ENCODE peak calls at places on chromosomes 2 and 18, in nine cellular contexts. One of them, this sample, is unnamed.

GRCh38 chr2:207387172-207387571 is 142.6 kb upstream of the CREB1 start:
- ATAC-seq in omental fat pad: no peak
- ATAC-seq in PC-3: no peak
- ATAC-seq in activated CD4-positive, alpha-beta T cell treated with anti-CD3 and anti-CD28 coated beads for 36 hours: peak; percentile 49
- ATAC-seq in activated CD8-positive, alpha-beta memory T cell treated with anti-CD3 and anti-CD28 coated beads, Interleukin-2, amount 10 ng/mL, durations not matched to agents 7 days and 5 days: no peak
- ATAC-seq in CD8-positive, alpha-beta T cell: no peak
- ATAC-seq in effector memory CD8-positive, alpha-beta T cell: no peak
- ATAC-seq in heart left ventricle: no peak
- ATAC-seq in naive B cell: no peak
- ATAC-seq in this sample: no peak

GRCh38 chr2:197869030-197869429 is 64.6 kb downstream of the PLCL1 start:
- ATAC-seq in omental fat pad: no peak
- ATAC-seq in PC-3: no peak
- ATAC-seq in activated CD4-positive, alpha-beta T cell treated with anti-CD3 and anti-CD28 coated beads for 36 hours: no peak
- ATAC-seq in activated CD8-positive, alpha-beta memory T cell treated with anti-CD3 and anti-CD28 coated beads, Interleukin-2, amount 10 ng/mL, durations not matched to agents 7 days and 5 days: no peak
- ATAC-seq in CD8-positive, alpha-beta T cell: no peak
- ATAC-seq in effector memory CD8-positive, alpha-beta T cell: no peak
- ATAC-seq in heart left ventricle: no peak
- ATAC-seq in naive B cell: no peak
- ATAC-seq in this sample: no peak

GRCh38 chr2:44104855-44105271 is 63.8 kb upstream of the PPM1B start:
- ATAC-seq in omental fat pad: no peak
- ATAC-seq in PC-3: peak; percentile 72
- ATAC-seq in activated CD4-positive, alpha-beta T cell treated with anti-CD3 and anti-CD28 coated beads for 36 hours: no peak
- ATAC-seq in activated CD8-positive, alpha-beta memory T cell treated with anti-CD3 and anti-CD28 coated beads, Interleukin-2, amount 10 ng/mL, durations not matched to agents 7 days and 5 days: no peak
- ATAC-seq in CD8-positive, alpha-beta T cell: no peak
- ATAC-seq in effector memory CD8-positive, alpha-beta T cell: no peak
- ATAC-seq in heart left ventricle: no peak
- ATAC-seq in naive B cell: no peak
- ATAC-seq in this sample: no peak

GRCh38 chr2:215277942-215278341 is 33.9 kb upstream of the ATIC start:
- ATAC-seq in omental fat pad: no peak
- ATAC-seq in PC-3: no peak
- ATAC-seq in activated CD4-positive, alpha-beta T cell treated with anti-CD3 and anti-CD28 coated beads for 36 hours: no peak
- ATAC-seq in activated CD8-positive, alpha-beta memory T cell treated with anti-CD3 and anti-CD28 coated beads, Interleukin-2, amount 10 ng/mL, durations not matched to agents 7 days and 5 days: no peak
- ATAC-seq in CD8-positive, alpha-beta T cell: no peak
- ATAC-seq in effector memory CD8-positive, alpha-beta T cell: no peak
- ATAC-seq in heart left ventricle: no peak
- ATAC-seq in naive B cell: no peak
- ATAC-seq in this sample: no peak

GRCh38 chr2:18380316-18380715 is 180.1 kb downstream of the RDH14 start:
- ATAC-seq in omental fat pad: no peak
- ATAC-seq in PC-3: no peak
- ATAC-seq in activated CD4-positive, alpha-beta T cell treated with anti-CD3 and anti-CD28 coated beads for 36 hours: no peak
- ATAC-seq in activated CD8-positive, alpha-beta memory T cell treated with anti-CD3 and anti-CD28 coated beads, Interleukin-2, amount 10 ng/mL, durations not matched to agents 7 days and 5 days: no peak
- ATAC-seq in CD8-positive, alpha-beta T cell: no peak
- ATAC-seq in effector memory CD8-positive, alpha-beta T cell: no peak
- ATAC-seq in heart left ventricle: no peak
- ATAC-seq in naive B cell: no peak
- ATAC-seq in this sample: no peak

GRCh38 chr2:126507425-126507867 is 148.5 kb upstream of the GYPC start:
- ATAC-seq in omental fat pad: no peak
- ATAC-seq in PC-3: no peak
- ATAC-seq in activated CD4-positive, alpha-beta T cell treated with anti-CD3 and anti-CD28 coated beads for 36 hours: no peak
- ATAC-seq in activated CD8-positive, alpha-beta memory T cell treated with anti-CD3 and anti-CD28 coated beads, Interleukin-2, amount 10 ng/mL, durations not matched to agents 7 days and 5 days: no peak
- ATAC-seq in CD8-positive, alpha-beta T cell: no peak
- ATAC-seq in effector memory CD8-positive, alpha-beta T cell: no peak
- ATAC-seq in heart left ventricle: no peak
- ATAC-seq in naive B cell: no peak
- ATAC-seq in this sample: peak; percentile 8

GRCh38 chr2:227503433-227504406 is 31.8 kb downstream of the AGFG1 start:
- ATAC-seq in omental fat pad: peak; percentile 55
- ATAC-seq in PC-3: peak; percentile 96
- ATAC-seq in activated CD4-positive, alpha-beta T cell treated with anti-CD3 and anti-CD28 coated beads for 36 hours: no peak
- ATAC-seq in activated CD8-positive, alpha-beta memory T cell treated with anti-CD3 and anti-CD28 coated beads, Interleukin-2, amount 10 ng/mL, durations not matched to agents 7 days and 5 days: no peak
- ATAC-seq in CD8-positive, alpha-beta T cell: no peak
- ATAC-seq in effector memory CD8-positive, alpha-beta T cell: no peak
- ATAC-seq in heart left ventricle: peak; percentile 84
- ATAC-seq in naive B cell: peak; percentile 18
- ATAC-seq in this sample: no peak

GRCh38 chr2:205972113-205972512 is 113.9 kb downstream of the INO80D start:
- ATAC-seq in omental fat pad: no peak
- ATAC-seq in PC-3: peak; percentile 55
- ATAC-seq in activated CD4-positive, alpha-beta T cell treated with anti-CD3 and anti-CD28 coated beads for 36 hours: no peak
- ATAC-seq in activated CD8-positive, alpha-beta memory T cell treated with anti-CD3 and anti-CD28 coated beads, Interleukin-2, amount 10 ng/mL, durations not matched to agents 7 days and 5 days: no peak
- ATAC-seq in CD8-positive, alpha-beta T cell: no peak
- ATAC-seq in effector memory CD8-positive, alpha-beta T cell: no peak
- ATAC-seq in heart left ventricle: no peak
- ATAC-seq in naive B cell: no peak
- ATAC-seq in this sample: no peak

GRCh38 chr2:238286551-238286950 is 1.9 kb downstream of the PER2 start:
- ATAC-seq in omental fat pad: no peak
- ATAC-seq in PC-3: peak; percentile 1
- ATAC-seq in activated CD4-positive, alpha-beta T cell treated with anti-CD3 and anti-CD28 coated beads for 36 hours: no peak
- ATAC-seq in activated CD8-positive, alpha-beta memory T cell treated with anti-CD3 and anti-CD28 coated beads, Interleukin-2, amount 10 ng/mL, durations not matched to agents 7 days and 5 days: no peak
- ATAC-seq in CD8-positive, alpha-beta T cell: no peak
- ATAC-seq in effector memory CD8-positive, alpha-beta T cell: no peak
- ATAC-seq in heart left ventricle: no peak
- ATAC-seq in naive B cell: no peak
- ATAC-seq in this sample: no peak

GRCh38 chr2:96642564-96643350 is at the start of gene FER1L5:
- ATAC-seq in omental fat pad: no peak
- ATAC-seq in PC-3: no peak
- ATAC-seq in activated CD4-positive, alpha-beta T cell treated with anti-CD3 and anti-CD28 coated beads for 36 hours: no peak
- ATAC-seq in activated CD8-positive, alpha-beta memory T cell treated with anti-CD3 and anti-CD28 coated beads, Interleukin-2, amount 10 ng/mL, durations not matched to agents 7 days and 5 days: no peak
- ATAC-seq in CD8-positive, alpha-beta T cell: no peak
- ATAC-seq in effector memory CD8-positive, alpha-beta T cell: no peak
- ATAC-seq in heart left ventricle: no peak
- ATAC-seq in naive B cell: no peak
- ATAC-seq in this sample: no peak

GRCh38 chr2:73896362-73897239 is 3.8 kb downstream of the ACTG2 start:
- ATAC-seq in omental fat pad: no peak
- ATAC-seq in PC-3: no peak
- ATAC-seq in activated CD4-positive, alpha-beta T cell treated with anti-CD3 and anti-CD28 coated beads for 36 hours: peak; percentile 88
- ATAC-seq in activated CD8-positive, alpha-beta memory T cell treated with anti-CD3 and anti-CD28 coated beads, Interleukin-2, amount 10 ng/mL, durations not matched to agents 7 days and 5 days: peak; percentile 87
- ATAC-seq in CD8-positive, alpha-beta T cell: peak; percentile 86
- ATAC-seq in effector memory CD8-positive, alpha-beta T cell: peak; percentile 92
- ATAC-seq in heart left ventricle: no peak
- ATAC-seq in naive B cell: peak; percentile 54
- ATAC-seq in this sample: peak; percentile 87

GRCh38 chr2:142825861-142826260 is 51.6 kb upstream of the KYNU start:
- ATAC-seq in omental fat pad: no peak
- ATAC-seq in PC-3: peak; percentile 15
- ATAC-seq in activated CD4-positive, alpha-beta T cell treated with anti-CD3 and anti-CD28 coated beads for 36 hours: no peak
- ATAC-seq in activated CD8-positive, alpha-beta memory T cell treated with anti-CD3 and anti-CD28 coated beads, Interleukin-2, amount 10 ng/mL, durations not matched to agents 7 days and 5 days: no peak
- ATAC-seq in CD8-positive, alpha-beta T cell: no peak
- ATAC-seq in effector memory CD8-positive, alpha-beta T cell: no peak
- ATAC-seq in heart left ventricle: no peak
- ATAC-seq in naive B cell: no peak
- ATAC-seq in this sample: no peak

GRCh38 chr2:119478188-119479065 is 45.9 kb downstream of the SCTR start:
- ATAC-seq in omental fat pad: no peak
- ATAC-seq in PC-3: no peak
- ATAC-seq in activated CD4-positive, alpha-beta T cell treated with anti-CD3 and anti-CD28 coated beads for 36 hours: no peak
- ATAC-seq in activated CD8-positive, alpha-beta memory T cell treated with anti-CD3 and anti-CD28 coated beads, Interleukin-2, amount 10 ng/mL, durations not matched to agents 7 days and 5 days: no peak
- ATAC-seq in CD8-positive, alpha-beta T cell: no peak
- ATAC-seq in effector memory CD8-positive, alpha-beta T cell: no peak
- ATAC-seq in heart left ventricle: no peak
- ATAC-seq in naive B cell: no peak
- ATAC-seq in this sample: no peak

GRCh38 chr18:73780218-73780617 is 367.4 kb downstream of the FBXO15 start:
- ATAC-seq in omental fat pad: no peak
- ATAC-seq in PC-3: no peak
- ATAC-seq in activated CD4-positive, alpha-beta T cell treated with anti-CD3 and anti-CD28 coated beads for 36 hours: no peak
- ATAC-seq in activated CD8-positive, alpha-beta memory T cell treated with anti-CD3 and anti-CD28 coated beads, Interleukin-2, amount 10 ng/mL, durations not matched to agents 7 days and 5 days: no peak
- ATAC-seq in CD8-positive, alpha-beta T cell: no peak
- ATAC-seq in effector memory CD8-positive, alpha-beta T cell: no peak
- ATAC-seq in heart left ventricle: no peak
- ATAC-seq in naive B cell: no peak
- ATAC-seq in this sample: no peak

GRCh38 chr2:118058979-118059378 is 29.3 kb upstream of the INSIG2 start:
- ATAC-seq in omental fat pad: no peak
- ATAC-seq in PC-3: no peak
- ATAC-seq in activated CD4-positive, alpha-beta T cell treated with anti-CD3 and anti-CD28 coated beads for 36 hours: no peak
- ATAC-seq in activated CD8-positive, alpha-beta memory T cell treated with anti-CD3 and anti-CD28 coated beads, Interleukin-2, amount 10 ng/mL, durations not matched to agents 7 days and 5 days: no peak
- ATAC-seq in CD8-positive, alpha-beta T cell: no peak
- ATAC-seq in effector memory CD8-positive, alpha-beta T cell: no peak
- ATAC-seq in heart left ventricle: no peak
- ATAC-seq in naive B cell: no peak
- ATAC-seq in this sample: no peak

GRCh38 chr2:226583715-226584114 is 215.9 kb downstream of the IRS1 start:
- ATAC-seq in omental fat pad: peak; percentile 93
- ATAC-seq in PC-3: peak; percentile 98
- ATAC-seq in activated CD4-positive, alpha-beta T cell treated with anti-CD3 and anti-CD28 coated beads for 36 hours: no peak
- ATAC-seq in activated CD8-positive, alpha-beta memory T cell treated with anti-CD3 and anti-CD28 coated beads, Interleukin-2, amount 10 ng/mL, durations not matched to agents 7 days and 5 days: no peak
- ATAC-seq in CD8-positive, alpha-beta T cell: no peak
- ATAC-seq in effector memory CD8-positive, alpha-beta T cell: no peak
- ATAC-seq in heart left ventricle: no peak
- ATAC-seq in naive B cell: no peak
- ATAC-seq in this sample: no peak

GRCh38 chr2:45922577-45922988 is 271.1 kb downstream of the PRKCE start:
- ATAC-seq in omental fat pad: no peak
- ATAC-seq in PC-3: peak; percentile 57
- ATAC-seq in activated CD4-positive, alpha-beta T cell treated with anti-CD3 and anti-CD28 coated beads for 36 hours: no peak
- ATAC-seq in activated CD8-positive, alpha-beta memory T cell treated with anti-CD3 and anti-CD28 coated beads, Interleukin-2, amount 10 ng/mL, durations not matched to agents 7 days and 5 days: no peak
- ATAC-seq in CD8-positive, alpha-beta T cell: no peak
- ATAC-seq in effector memory CD8-positive, alpha-beta T cell: no peak
- ATAC-seq in heart left ventricle: peak; percentile 94
- ATAC-seq in naive B cell: no peak
- ATAC-seq in this sample: no peak

GRCh38 chr2:208595386-208596275 is 189.0 kb downstream of the PTH2R start:
- ATAC-seq in omental fat pad: no peak
- ATAC-seq in PC-3: no peak
- ATAC-seq in activated CD4-positive, alpha-beta T cell treated with anti-CD3 and anti-CD28 coated beads for 36 hours: no peak
- ATAC-seq in activated CD8-positive, alpha-beta memory T cell treated with anti-CD3 and anti-CD28 coated beads, Interleukin-2, amount 10 ng/mL, durations not matched to agents 7 days and 5 days: no peak
- ATAC-seq in CD8-positive, alpha-beta T cell: no peak
- ATAC-seq in effector memory CD8-positive, alpha-beta T cell: no peak
- ATAC-seq in heart left ventricle: no peak
- ATAC-seq in naive B cell: no peak
- ATAC-seq in this sample: no peak

GRCh38 chr2:8627692-8628085 is 54.2 kb upstream of the ID2 start:
- ATAC-seq in omental fat pad: no peak
- ATAC-seq in PC-3: no peak
- ATAC-seq in activated CD4-positive, alpha-beta T cell treated with anti-CD3 and anti-CD28 coated beads for 36 hours: no peak
- ATAC-seq in activated CD8-positive, alpha-beta memory T cell treated with anti-CD3 and anti-CD28 coated beads, Interleukin-2, amount 10 ng/mL, durations not matched to agents 7 days and 5 days: no peak
- ATAC-seq in CD8-positive, alpha-beta T cell: no peak
- ATAC-seq in effector memory CD8-positive, alpha-beta T cell: no peak
- ATAC-seq in heart left ventricle: no peak
- ATAC-seq in naive B cell: no peak
- ATAC-seq in this sample: no peak

GRCh38 chr2:127096718-127097470 is 10.1 kb downstream of the BIN1 start:
- ATAC-seq in omental fat pad: no peak
- ATAC-seq in PC-3: no peak
- ATAC-seq in activated CD4-positive, alpha-beta T cell treated with anti-CD3 and anti-CD28 coated beads for 36 hours: no peak
- ATAC-seq in activated CD8-positive, alpha-beta memory T cell treated with anti-CD3 and anti-CD28 coated beads, Interleukin-2, amount 10 ng/mL, durations not matched to agents 7 days and 5 days: no peak
- ATAC-seq in CD8-positive, alpha-beta T cell: no peak
- ATAC-seq in effector memory CD8-positive, alpha-beta T cell: no peak
- ATAC-seq in heart left ventricle: peak; percentile 27
- ATAC-seq in naive B cell: no peak
- ATAC-seq in this sample: no peak

GRCh38 chr18:8900552-8900951 is 195.2 kb downstream of the MTCL1 start:
- ATAC-seq in omental fat pad: no peak
- ATAC-seq in PC-3: no peak
- ATAC-seq in activated CD4-positive, alpha-beta T cell treated with anti-CD3 and anti-CD28 coated beads for 36 hours: no peak
- ATAC-seq in activated CD8-positive, alpha-beta memory T cell treated with anti-CD3 and anti-CD28 coated beads, Interleukin-2, amount 10 ng/mL, durations not matched to agents 7 days and 5 days: no peak
- ATAC-seq in CD8-positive, alpha-beta T cell: no peak
- ATAC-seq in effector memory CD8-positive, alpha-beta T cell: no peak
- ATAC-seq in heart left ventricle: no peak
- ATAC-seq in naive B cell: no peak
- ATAC-seq in this sample: no peak

GRCh38 chr2:232516556-232516955 is 3.6 kb upstream of the PRSS56 start:
- ATAC-seq in omental fat pad: no peak
- ATAC-seq in PC-3: no peak
- ATAC-seq in activated CD4-positive, alpha-beta T cell treated with anti-CD3 and anti-CD28 coated beads for 36 hours: no peak
- ATAC-seq in activated CD8-positive, alpha-beta memory T cell treated with anti-CD3 and anti-CD28 coated beads, Interleukin-2, amount 10 ng/mL, durations not matched to agents 7 days and 5 days: no peak
- ATAC-seq in CD8-positive, alpha-beta T cell: no peak
- ATAC-seq in effector memory CD8-positive, alpha-beta T cell: no peak
- ATAC-seq in heart left ventricle: no peak
- ATAC-seq in naive B cell: no peak
- ATAC-seq in this sample: no peak

GRCh38 chr2:219369447-219369861 is 18.3 kb downstream of the DNPEP start:
- ATAC-seq in omental fat pad: peak; percentile 41
- ATAC-seq in PC-3: peak; percentile 46
- ATAC-seq in activated CD4-positive, alpha-beta T cell treated with anti-CD3 and anti-CD28 coated beads for 36 hours: no peak
- ATAC-seq in activated CD8-positive, alpha-beta memory T cell treated with anti-CD3 and anti-CD28 coated beads, Interleukin-2, amount 10 ng/mL, durations not matched to agents 7 days and 5 days: no peak
- ATAC-seq in CD8-positive, alpha-beta T cell: no peak
- ATAC-seq in effector memory CD8-positive, alpha-beta T cell: no peak
- ATAC-seq in heart left ventricle: peak; percentile 64
- ATAC-seq in naive B cell: no peak
- ATAC-seq in this sample: no peak

GRCh38 chr2:12809526-12809925 is 92.8 kb downstream of the TRIB2 start:
- ATAC-seq in omental fat pad: no peak
- ATAC-seq in PC-3: no peak
- ATAC-seq in activated CD4-positive, alpha-beta T cell treated with anti-CD3 and anti-CD28 coated beads for 36 hours: no peak
- ATAC-seq in activated CD8-positive, alpha-beta memory T cell treated with anti-CD3 and anti-CD28 coated beads, Interleukin-2, amount 10 ng/mL, durations not matched to agents 7 days and 5 days: no peak
- ATAC-seq in CD8-positive, alpha-beta T cell: no peak
- ATAC-seq in effector memory CD8-positive, alpha-beta T cell: no peak
- ATAC-seq in heart left ventricle: peak; percentile 72
- ATAC-seq in naive B cell: no peak
- ATAC-seq in this sample: no peak

GRCh38 chr2:42178335-42178734 is 9.2 kb downstream of the EML4 start:
- ATAC-seq in omental fat pad: no peak
- ATAC-seq in PC-3: no peak
- ATAC-seq in activated CD4-positive, alpha-beta T cell treated with anti-CD3 and anti-CD28 coated beads for 36 hours: no peak
- ATAC-seq in activated CD8-positive, alpha-beta memory T cell treated with anti-CD3 and anti-CD28 coated beads, Interleukin-2, amount 10 ng/mL, durations not matched to agents 7 days and 5 days: no peak
- ATAC-seq in CD8-positive, alpha-beta T cell: no peak
- ATAC-seq in effector memory CD8-positive, alpha-beta T cell: no peak
- ATAC-seq in heart left ventricle: no peak
- ATAC-seq in naive B cell: no peak
- ATAC-seq in this sample: no peak

GRCh38 chr2:3243804-3244203 is 133.8 kb downstream of the EIPR1 start:
- ATAC-seq in omental fat pad: no peak
- ATAC-seq in PC-3: no peak
- ATAC-seq in activated CD4-positive, alpha-beta T cell treated with anti-CD3 and anti-CD28 coated beads for 36 hours: no peak
- ATAC-seq in activated CD8-positive, alpha-beta memory T cell treated with anti-CD3 and anti-CD28 coated beads, Interleukin-2, amount 10 ng/mL, durations not matched to agents 7 days and 5 days: no peak
- ATAC-seq in CD8-positive, alpha-beta T cell: no peak
- ATAC-seq in effector memory CD8-positive, alpha-beta T cell: no peak
- ATAC-seq in heart left ventricle: no peak
- ATAC-seq in naive B cell: no peak
- ATAC-seq in this sample: peak; percentile 64

This sample was measured in stimulated activated memory B cell treated with anti-CD40 and anti-IgM and Interleukin-4, amounts not matched to agents 10 μg/mL and 1 μg/mL and 100 μg/mL, for 72 hours.